ENCODE peak calls at places on chromosomes 4 and X, in four cellular contexts. Y, T, J and Q are unnamed samples.

GRCh38 chrX:107710617-107711391 is 64.8 kb downstream of the TSC22D3 start:
- DNase-seq in Y (peak; percentile 49), T (peak; percentile 73), J (peak; percentile 72), Q (no peak)

GRCh38 chrX:65668362-65669310 is 1.2 kb downstream of the MSN start:
- DNase-seq in Y (peak; percentile 61), T (peak; percentile 75), J (peak; percentile 92), Q (peak; percentile 81)

GRCh38 chr4:142883433-142883832 is 37.3 kb upstream of the INPP4B start:
- DNase-seq in Y (no peak), T (peak; percentile 59), J (no peak), Q (no peak)

GRCh38 chr4:41178372-41179085 is 35.8 kb downstream of the APBB2 start:
- DNase-seq in Y (no peak), T (no peak), J (no peak), Q (no peak)

GRCh38 chr4:101647710-101648034 is 142.9 kb upstream of the BANK1 start:
- DNase-seq in Y (no peak), T (no peak), J (no peak), Q (no peak)

GRCh38 chrX:73127700-73128241 is 48.5 kb upstream of the PABPC1L2A start:
- DNase-seq in Y (no peak), T (peak; percentile 75), J (no peak), Q (no peak)

GRCh38 chrX:83845397-83845796 is 15.5 kb upstream of the CYLC1 start:
- DNase-seq in Y (no peak), T (peak; percentile 57), J (no peak), Q (no peak)

GRCh38 chr4:147924604-147925412 is 192.9 kb downstream of the ARHGAP10 start:
- DNase-seq in Y (peak; percentile 32), T (peak; percentile 81), J (no peak), Q (peak; percentile 49)

GRCh38 chr4:145177906-145178538 is 2.4 kb downstream of the OTUD4 start:
- DNase-seq in Y (no peak), T (no peak), J (no peak), Q (no peak)

GRCh38 chr4:1105662-1106061 is 7.7 kb downstream of the RNF212 start:
- DNase-seq in Y (no peak), T (peak; percentile 69), J (no peak), Q (no peak)

GRCh38 chr4:111410571-111410970 is 734.7 kb upstream of the FAM241A start:
- DNase-seq in Y (no peak), T (no peak), J (no peak), Q (no peak)

GRCh38 chrX:15151267-15152196 is 118.4 kb downstream of the ASB9 start:
- DNase-seq in Y (no peak), T (no peak), J (no peak), Q (no peak)

GRCh38 chr4:37522996-37523395 is 163.2 kb downstream of the RELL1 start:
- DNase-seq in Y (no peak), T (no peak), J (no peak), Q (no peak)

GRCh38 chr4:170610464-170610863 is 520.7 kb upstream of the AADAT start:
- DNase-seq in Y (no peak), T (no peak), J (no peak), Q (no peak)

GRCh38 chr4:148790691-148791090 is 348.5 kb upstream of the NR3C2 start:
- DNase-seq in Y (no peak), T (no peak), J (no peak), Q (no peak)

GRCh38 chr4:25128671-25129070 is 31.6 kb downstream of the SEPSECS start:
- DNase-seq in Y (no peak), T (no peak), J (no peak), Q (no peak)

GRCh38 chr4:80484707-80485106 is 149.2 kb downstream of the CFAP299 start:
- DNase-seq in Y (no peak), T (no peak), J (no peak), Q (no peak)

GRCh38 chr4:90357117-90357710 is 230.0 kb downstream of the CCSER1 start:
- DNase-seq in Y (no peak), T (no peak), J (no peak), Q (no peak)

GRCh38 chr4:56870927-56871326 is 36.8 kb upstream of the REST start:
- DNase-seq in Y (no peak), T (no peak), J (no peak), Q (no peak)

GRCh38 chrX:102958794-102959193 is 21.7 kb downstream of the RAB40AL start:
- DNase-seq in Y (no peak), T (no peak), J (no peak), Q (no peak)

GRCh38 chr4:106032851-106033286 is 137.6 kb downstream of the NPNT start:
- DNase-seq in Y (no peak), T (no peak), J (peak; percentile 83), Q (no peak)

GRCh38 chr4:44326716-44327115 is 121.9 kb downstream of the KCTD8 start:
- DNase-seq in Y (no peak), T (no peak), J (no peak), Q (no peak)

GRCh38 chrX:17859609-17860178 is 1.4 kb downstream of the RAI2 start:
- DNase-seq in Y (peak; percentile 15), T (peak; percentile 62), J (no peak), Q (peak; percentile 57)

GRCh38 chr4:18815081-18815778 is 793.7 kb upstream of the LCORL start:
- DNase-seq in Y (no peak), T (no peak), J (no peak), Q (no peak)

GRCh38 chr4:140497776-140498636 is at the start of gene MGAT4D:
- DNase-seq in Y (peak; percentile 22), T (peak; percentile 81), J (no peak), Q (no peak)

GRCh38 chr4:78901882-78902281 is 37.4 kb downstream of the PAQR3 start:
- DNase-seq in Y (no peak), T (no peak), J (no peak), Q (no peak)

GRCh38 chr4:168836482-168836881 is 173.6 kb downstream of the CBR4 start:
- DNase-seq in Y (no peak), T (no peak), J (no peak), Q (no peak)

GRCh38 chrX:12002876-12003275 is 135.4 kb upstream of the FRMPD4 start:
- DNase-seq in Y (no peak), T (no peak), J (no peak), Q (no peak)

GRCh38 chr4:120299631-120300030 is 233.0 kb upstream of the MAD2L1 start:
- DNase-seq in Y (no peak), T (no peak), J (no peak), Q (no peak)

GRCh38 chrX:84046403-84046984 is 141.5 kb downstream of the RPS6KA6 start:
- DNase-seq in Y (no peak), T (peak; percentile 71), J (no peak), Q (no peak)

GRCh38 chr4:122826000-122826595 is 533 bp upstream of the FGF2 start:
- DNase-seq in Y (no peak), T (no peak), J (no peak), Q (no peak)

GRCh38 chrX:48958635-48959094 is 1.3 kb upstream of the OTUD5 start:
- DNase-seq in Y (peak; percentile 47), T (no peak), J (peak; percentile 76), Q (peak; percentile 78)

GRCh38 chr4:28518781-28519180 is 1658.1 kb downstream of the STIM2 start:
- DNase-seq in Y (no peak), T (no peak), J (no peak), Q (no peak)

GRCh38 chr4:123941306-123941705 is 544.7 kb downstream of the SPRY1 start:
- DNase-seq in Y (no peak), T (no peak), J (no peak), Q (no peak)

GRCh38 chr4:30722916-30723270 is 2.7 kb downstream of the PCDH7 start:
- DNase-seq in Y (no peak), T (peak; percentile 62), J (peak; percentile 66), Q (peak; percentile 33)
- H3K4me3 ChIP-seq in Y (peak overlapping the region; percentile 73), T (peak overlapping the region; percentile 96), J (peak overlapping the region; percentile 73), Q (no peak overlapping the region)

GRCh38 chrX:111181883-111182400 is 86.0 kb downstream of the PAK3 start:
- DNase-seq in Y (no peak), T (no peak), J (no peak), Q (no peak)
- H3K4me1 ChIP-seq in Y (no peaks in the 10 kb centered on the region), T (no peaks in the 10 kb centered on the region), J (no peaks in the 10 kb centered on the region), Q (no peaks in the 10 kb centered on the region)

GRCh38 chr4:39032218-39033085 is at the start of gene TMEM156:
- DNase-seq in Y (no peak), T (no peak), J (no peak), Q (no peak)
- H3K4me3 ChIP-seq in Y (peak within 1 kb of the TSS; percentile 13), T (no peak within 1 kb of the TSS), J (no peak within 1 kb of the TSS), Q (no peak within 1 kb of the TSS)

GRCh38 chr4:7298601-7299000 is 106.3 kb downstream of the SORCS2 start:
- DNase-seq in Y (no peak), T (no peak), J (no peak), Q (no peak)

GRCh38 chr4:7297374-7297773 is 105.0 kb downstream of the SORCS2 start:
- DNase-seq in Y (no peak), T (no peak), J (no peak), Q (no peak)

GRCh38 chr4:7296661-7297335 is 104.5 kb downstream of the SORCS2 start:
- DNase-seq in Y (no peak), T (no peak), J (no peak), Q (no peak)

GRCh38 chr4:7299051-7299907 is 106.9 kb downstream of the SORCS2 start:
- DNase-seq in Y (no peak), T (no peak), J (no peak), Q (no peak)

DNA sequence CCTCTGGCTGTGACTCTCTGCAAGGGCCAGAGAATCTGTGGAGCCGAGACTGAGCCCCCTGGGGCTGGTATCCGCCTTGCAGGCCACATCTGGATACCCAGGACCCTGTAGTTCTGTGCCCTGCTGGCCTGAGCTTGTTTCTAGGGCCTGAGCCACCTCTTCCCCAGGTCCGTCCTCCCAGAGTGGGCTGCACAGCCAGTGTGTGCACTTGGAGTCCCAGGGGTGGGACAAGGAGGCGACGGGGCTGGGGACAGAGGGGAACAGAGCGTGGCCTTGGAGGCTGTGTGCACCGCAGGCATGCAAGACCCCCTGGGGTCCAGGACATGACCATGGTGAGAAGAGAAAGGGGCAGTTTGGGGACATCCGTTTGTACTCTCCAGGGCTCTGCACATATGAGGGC is 105.5 kb downstream of the SORCS2 start:
- DNase-seq in Y (no peak), T (no peak), J (no peak), Q (no peak)
- H3K4me1 ChIP-seq in Y (no peaks in the 10 kb centered on the region), T (peaks cover 6% of the 10 kb centered on the region), J (peaks cover 7% of the 10 kb centered on the region), Q (no peaks in the 10 kb centered on the region)

GRCh38 chr4:48668254-48669017 is 111.6 kb downstream of the FRYL start:
- DNase-seq in Y (no peak), T (no peak), J (no peak), Q (no peak)

GRCh38 chr4:48669086-48669485 is 111.0 kb downstream of the FRYL start:
- DNase-seq in Y (peak; percentile 47), T (no peak), J (no peak), Q (no peak)

GRCh38 chr4:48670587-48670986 is 109.5 kb downstream of the FRYL start:
- DNase-seq in Y (no peak), T (no peak), J (no peak), Q (no peak)

GRCh38 chr4:48673537-48673936 is 106.5 kb downstream of the FRYL start:
- DNase-seq in Y (no peak), T (no peak), J (no peak), Q (no peak)
- H3K4me3 ChIP-seq in Y (no peak overlapping the region), T (no peak overlapping the region), J (no peak overlapping the region), Q (no peak overlapping the region)

DNA sequence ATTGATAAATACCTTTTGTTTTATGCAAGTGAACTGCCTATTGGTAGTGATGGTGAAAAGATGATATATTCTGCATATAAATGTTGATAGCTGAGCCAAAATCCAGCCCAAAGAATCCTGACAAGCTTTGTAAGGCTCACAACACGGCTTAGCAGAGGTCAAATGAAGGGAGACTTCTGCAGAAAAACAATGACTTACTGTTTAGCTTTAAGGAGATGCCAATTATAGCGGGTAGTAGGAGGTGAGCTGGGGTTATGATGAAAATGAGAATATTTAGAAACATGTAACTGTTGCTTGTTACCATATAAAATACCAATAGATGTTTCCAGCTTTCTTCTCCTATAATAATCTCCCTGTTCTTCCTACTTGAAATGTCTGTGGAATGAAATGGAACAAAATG is 97.1 kb downstream of the AFF1 start:
- DNase-seq in Y (no peak), T (no peak), J (no peak), Q (no peak)
- H3K4me1 ChIP-seq in Y (peaks cover 81% of the 10 kb centered on the region), T (peaks cover 60% of the 10 kb centered on the region), J (peaks cover 86% of the 10 kb centered on the region), Q (peaks cover 32% of the 10 kb centered on the region)